ENCODE peak calls at places on chromosome 5, in six cellular contexts. V is Jurkat, Clone E6-1; G is activated CD4-positive, alpha-beta T cell treated with anti-CD3 and anti-CD28 coated beads, Interleukin-2, amount 50 U/mL, for 48 hours; F is activated CD4-positive, CD25-positive, alpha-beta regulatory T cell treated with anti-CD3 and anti-CD28 coated beads, Interleukin-2, amount 50 U/mL, for 16 hours; Y is GM12865; E is dorsolateral prefrontal cortex. A is an unnamed sample.

GRCh38 chr5:57889558-57889957 is 406.9 kb upstream of the ACTBL2 start:
- DNase-seq in V (no peak), G (no peak), F (no peak), Y (peak; percentile 1), E (no peak), A (no peak)

GRCh38 chr5:175800656-175801081 is 70.7 kb upstream of the CPLX2 start:
- DNase-seq in V (no peak), G (no peak), F (no peak), Y (no peak), E (peak; percentile 45), A (no peak)

GRCh38 chr5:176862330-176862995 is 36.7 kb downstream of the HK3 start:
- DNase-seq in V (no peak), G (no peak), F (no peak), Y (no peak), E (no peak), A (no peak)

GRCh38 chr5:76604838-76605237 is 18.4 kb downstream of the F2RL2 start:
- DNase-seq in V (no peak), G (no peak), F (no peak), Y (no peak), E (no peak), A (no peak)

GRCh38 chr5:36759117-36759516 is 117.5 kb upstream of the NIPBL start:
- DNase-seq in V (no peak), G (no peak), F (no peak), Y (no peak), E (no peak), A (no peak)

GRCh38 chr5:61177070-61177469 is 14.8 kb upstream of the SMIM15 start:
- DNase-seq in V (no peak), G (no peak), F (no peak), Y (no peak), E (no peak), A (no peak)

GRCh38 chr5:171984748-171985419 is 21.6 kb downstream of the FBXW11 start:
- DNase-seq in V (peak; percentile 95), G (peak; percentile 22), F (no peak), Y (peak; percentile 58), E (no peak), A (no peak)

GRCh38 chr5:65856520-65856919 is 69.9 kb upstream of the ERBIN start:
- DNase-seq in V (no peak), G (no peak), F (no peak), Y (no peak), E (no peak), A (no peak)

GRCh38 chr5:38237681-38238080 is 20.7 kb upstream of the EGFLAM start:
- DNase-seq in V (no peak), G (no peak), F (no peak), Y (no peak), E (no peak), A (no peak)

GRCh38 chr5:58002318-58002717 is 457.6 kb downstream of the PLK2 start:
- DNase-seq in V (no peak), G (no peak), F (no peak), Y (no peak), E (no peak), A (no peak)

GRCh38 chr5:43039468-43040286 is 442 bp downstream of the ANXA2R start:
- DNase-seq in V (peak; percentile 67), G (peak; percentile 72), F (peak; percentile 51), Y (peak; percentile 56), E (no peak), A (peak; percentile 39)

GRCh38 chr5:88732181-88732633 is 150.8 kb downstream of the MEF2C start:
- DNase-seq in V (no peak), G (no peak), F (no peak), Y (peak; percentile 93), E (no peak), A (peak; percentile 33)

GRCh38 chr5:62790348-62790747 is 211.7 kb downstream of the LRRC70 start:
- DNase-seq in V (no peak), G (no peak), F (no peak), Y (no peak), E (no peak), A (no peak)

GRCh38 chr5:36690041-36690941 is 83.9 kb downstream of the SLC1A3 start:
- DNase-seq in V (no peak), G (peak; percentile 76), F (peak; percentile 7), Y (peak; percentile 88), E (peak; percentile 78), A (peak; percentile 92)

GRCh38 chr5:17361331-17361730 is 136.7 kb upstream of the TAF11L2 start:
- DNase-seq in V (no peak), G (no peak), F (no peak), Y (no peak), E (no peak), A (no peak)

GRCh38 chr5:57175586-57175985 is 1.7 kb downstream of the GPBP1 start:
- DNase-seq in V (no peak), G (peak; percentile 56), F (no peak), Y (peak; percentile 74), E (no peak), A (peak; percentile 45)